ENCODE peak calls at places on chromosomes 5 and 9, in nine cellular contexts. One of them, this sample, is unnamed.

GRCh38 chr5:136622737-136623136 is 257.4 kb upstream of the TRPC7 start:
- DNase-seq in sigmoid colon: no peak
- DNase-seq in cardiac fibroblast: no peak
- DNase-seq in activated T-cell treated with anti-CD3 and anti-CD28 coated beads, Interleukin-2, amount 50 U/mL, for 48 hours: no peak
- DNase-seq in heart right ventricle: no peak
- DNase-seq in activated CD4-positive, alpha-beta T cell treated with anti-CD3 and anti-CD28 coated beads, Interleukin-2, amount 50 U/mL, for 1 hour: no peak
- DNase-seq in GM10248: no peak
- DNase-seq in cardiac muscle cell: no peak
- DNase-seq in esophagus muscularis mucosa: no peak
- DNase-seq in this sample: no peak

GRCh38 chr9:38094165-38094564 is 25.1 kb upstream of the SHB start:
- DNase-seq in sigmoid colon: peak; percentile 38
- DNase-seq in cardiac fibroblast: no peak
- DNase-seq in activated T-cell treated with anti-CD3 and anti-CD28 coated beads, Interleukin-2, amount 50 U/mL, for 48 hours: no peak
- DNase-seq in heart right ventricle: no peak
- DNase-seq in activated CD4-positive, alpha-beta T cell treated with anti-CD3 and anti-CD28 coated beads, Interleukin-2, amount 50 U/mL, for 1 hour: no peak
- DNase-seq in GM10248: no peak
- DNase-seq in cardiac muscle cell: no peak
- DNase-seq in esophagus muscularis mucosa: no peak
- DNase-seq in this sample: no peak

GRCh38 chr9:123457586-123457985 is 101.6 kb downstream of the CRB2 start:
- DNase-seq in sigmoid colon: peak; percentile 56
- DNase-seq in cardiac fibroblast: no peak
- DNase-seq in activated T-cell treated with anti-CD3 and anti-CD28 coated beads, Interleukin-2, amount 50 U/mL, for 48 hours: no peak
- DNase-seq in heart right ventricle: no peak
- DNase-seq in activated CD4-positive, alpha-beta T cell treated with anti-CD3 and anti-CD28 coated beads, Interleukin-2, amount 50 U/mL, for 1 hour: no peak
- DNase-seq in GM10248: no peak
- DNase-seq in cardiac muscle cell: peak; percentile 22
- DNase-seq in esophagus muscularis mucosa: no peak
- DNase-seq in this sample: no peak

GRCh38 chr5:56763711-56764466 is 51.5 kb upstream of the MAP3K1 start:
- DNase-seq in sigmoid colon: no peak
- DNase-seq in cardiac fibroblast: peak; percentile 65
- DNase-seq in activated T-cell treated with anti-CD3 and anti-CD28 coated beads, Interleukin-2, amount 50 U/mL, for 48 hours: no peak
- DNase-seq in heart right ventricle: no peak
- DNase-seq in activated CD4-positive, alpha-beta T cell treated with anti-CD3 and anti-CD28 coated beads, Interleukin-2, amount 50 U/mL, for 1 hour: no peak
- DNase-seq in GM10248: no peak
- DNase-seq in cardiac muscle cell: no peak
- DNase-seq in esophagus muscularis mucosa: no peak
- DNase-seq in this sample: peak; percentile 13

GRCh38 chr9:126154182-126154827 is 172.3 kb upstream of the MVB12B start:
- DNase-seq in sigmoid colon: no peak
- DNase-seq in cardiac fibroblast: no peak
- DNase-seq in activated T-cell treated with anti-CD3 and anti-CD28 coated beads, Interleukin-2, amount 50 U/mL, for 48 hours: no peak
- DNase-seq in heart right ventricle: no peak
- DNase-seq in activated CD4-positive, alpha-beta T cell treated with anti-CD3 and anti-CD28 coated beads, Interleukin-2, amount 50 U/mL, for 1 hour: no peak
- DNase-seq in GM10248: peak; percentile 2
- DNase-seq in cardiac muscle cell: no peak
- DNase-seq in esophagus muscularis mucosa: no peak
- DNase-seq in this sample: no peak

GRCh38 chr5:135829681-135830383 is 4.6 kb upstream of the SLC25A48 start:
- DNase-seq in sigmoid colon: peak; percentile 87
- DNase-seq in cardiac fibroblast: peak; percentile 66
- DNase-seq in activated T-cell treated with anti-CD3 and anti-CD28 coated beads, Interleukin-2, amount 50 U/mL, for 48 hours: peak; percentile 67
- DNase-seq in heart right ventricle: peak; percentile 66
- DNase-seq in activated CD4-positive, alpha-beta T cell treated with anti-CD3 and anti-CD28 coated beads, Interleukin-2, amount 50 U/mL, for 1 hour: peak; percentile 13
- DNase-seq in GM10248: peak; percentile 67
- DNase-seq in cardiac muscle cell: peak; percentile 85
- DNase-seq in esophagus muscularis mucosa: peak; percentile 85
- DNase-seq in this sample: peak; percentile 86

GRCh38 chr9:35096035-35096849 is at the start of gene PIGO:
- DNase-seq in sigmoid colon: peak; percentile 94
- DNase-seq in cardiac fibroblast: peak; percentile 87
- DNase-seq in activated T-cell treated with anti-CD3 and anti-CD28 coated beads, Interleukin-2, amount 50 U/mL, for 48 hours: peak; percentile 95
- DNase-seq in heart right ventricle: peak; percentile 89
- DNase-seq in activated CD4-positive, alpha-beta T cell treated with anti-CD3 and anti-CD28 coated beads, Interleukin-2, amount 50 U/mL, for 1 hour: peak; percentile 89
- DNase-seq in GM10248: peak; percentile 89
- DNase-seq in cardiac muscle cell: peak; percentile 91
- DNase-seq in esophagus muscularis mucosa: peak; percentile 97
- DNase-seq in this sample: peak; percentile 91

GRCh38 chr9:137423810-137424291 is 658 bp downstream of the NOXA1 start:
- DNase-seq in sigmoid colon: peak; percentile 82
- DNase-seq in cardiac fibroblast: no peak
- DNase-seq in activated T-cell treated with anti-CD3 and anti-CD28 coated beads, Interleukin-2, amount 50 U/mL, for 48 hours: no peak
- DNase-seq in heart right ventricle: no peak
- DNase-seq in activated CD4-positive, alpha-beta T cell treated with anti-CD3 and anti-CD28 coated beads, Interleukin-2, amount 50 U/mL, for 1 hour: no peak
- DNase-seq in GM10248: no peak
- DNase-seq in cardiac muscle cell: no peak
- DNase-seq in esophagus muscularis mucosa: no peak
- DNase-seq in this sample: no peak

GRCh38 chr9:5425006-5425628 is 12.6 kb downstream of the PLGRKT start:
- DNase-seq in sigmoid colon: no peak
- DNase-seq in cardiac fibroblast: peak; percentile 46
- DNase-seq in activated T-cell treated with anti-CD3 and anti-CD28 coated beads, Interleukin-2, amount 50 U/mL, for 48 hours: no peak
- DNase-seq in heart right ventricle: no peak
- DNase-seq in activated CD4-positive, alpha-beta T cell treated with anti-CD3 and anti-CD28 coated beads, Interleukin-2, amount 50 U/mL, for 1 hour: no peak
- DNase-seq in GM10248: peak; percentile 32
- DNase-seq in cardiac muscle cell: no peak
- DNase-seq in esophagus muscularis mucosa: no peak
- DNase-seq in this sample: peak; percentile 43

GRCh38 chr5:168947212-168947868 is 353.6 kb downstream of the SLIT3 start:
- DNase-seq in sigmoid colon: no peak
- DNase-seq in cardiac fibroblast: peak; percentile 55
- DNase-seq in activated T-cell treated with anti-CD3 and anti-CD28 coated beads, Interleukin-2, amount 50 U/mL, for 48 hours: peak; percentile 69
- DNase-seq in heart right ventricle: peak; percentile 28
- DNase-seq in activated CD4-positive, alpha-beta T cell treated with anti-CD3 and anti-CD28 coated beads, Interleukin-2, amount 50 U/mL, for 1 hour: peak; percentile 5
- DNase-seq in GM10248: peak; percentile 69
- DNase-seq in cardiac muscle cell: peak; percentile 71
- DNase-seq in esophagus muscularis mucosa: no peak
- DNase-seq in this sample: peak; percentile 47

GRCh38 chr9:94159069-94159915 is 75.0 kb downstream of the PTPDC1 start:
- DNase-seq in sigmoid colon: no peak
- DNase-seq in cardiac fibroblast: no peak
- DNase-seq in activated T-cell treated with anti-CD3 and anti-CD28 coated beads, Interleukin-2, amount 50 U/mL, for 48 hours: no peak
- DNase-seq in heart right ventricle: no peak
- DNase-seq in activated CD4-positive, alpha-beta T cell treated with anti-CD3 and anti-CD28 coated beads, Interleukin-2, amount 50 U/mL, for 1 hour: no peak
- DNase-seq in GM10248: no peak
- DNase-seq in cardiac muscle cell: no peak
- DNase-seq in esophagus muscularis mucosa: no peak
- DNase-seq in this sample: no peak

GRCh38 chr9:99905833-99906402 is 536 bp upstream of the STX17 start:
- DNase-seq in sigmoid colon: no peak
- DNase-seq in cardiac fibroblast: no peak
- DNase-seq in activated T-cell treated with anti-CD3 and anti-CD28 coated beads, Interleukin-2, amount 50 U/mL, for 48 hours: no peak
- DNase-seq in heart right ventricle: no peak
- DNase-seq in activated CD4-positive, alpha-beta T cell treated with anti-CD3 and anti-CD28 coated beads, Interleukin-2, amount 50 U/mL, for 1 hour: no peak
- DNase-seq in GM10248: no peak
- DNase-seq in cardiac muscle cell: no peak
- DNase-seq in esophagus muscularis mucosa: no peak
- DNase-seq in this sample: peak; percentile 18

GRCh38 chr5:15026011-15026481 is 154.5 kb upstream of the ANKH start:
- DNase-seq in sigmoid colon: no peak
- DNase-seq in cardiac fibroblast: no peak
- DNase-seq in activated T-cell treated with anti-CD3 and anti-CD28 coated beads, Interleukin-2, amount 50 U/mL, for 48 hours: no peak
- DNase-seq in heart right ventricle: no peak
- DNase-seq in activated CD4-positive, alpha-beta T cell treated with anti-CD3 and anti-CD28 coated beads, Interleukin-2, amount 50 U/mL, for 1 hour: no peak
- DNase-seq in GM10248: no peak
- DNase-seq in cardiac muscle cell: no peak
- DNase-seq in esophagus muscularis mucosa: no peak
- DNase-seq in this sample: no peak

GRCh38 chr5:34547300-34548085 is 108.6 kb upstream of the RAI14 start:
- DNase-seq in sigmoid colon: no peak
- DNase-seq in cardiac fibroblast: no peak
- DNase-seq in activated T-cell treated with anti-CD3 and anti-CD28 coated beads, Interleukin-2, amount 50 U/mL, for 48 hours: no peak
- DNase-seq in heart right ventricle: no peak
- DNase-seq in activated CD4-positive, alpha-beta T cell treated with anti-CD3 and anti-CD28 coated beads, Interleukin-2, amount 50 U/mL, for 1 hour: no peak
- DNase-seq in GM10248: no peak
- DNase-seq in cardiac muscle cell: no peak
- DNase-seq in esophagus muscularis mucosa: no peak
- DNase-seq in this sample: no peak

GRCh38 chr9:97855486-97855875 is 2.5 kb downstream of the FOXE1 start:
- DNase-seq in sigmoid colon: no peak
- DNase-seq in cardiac fibroblast: no peak
- DNase-seq in activated T-cell treated with anti-CD3 and anti-CD28 coated beads, Interleukin-2, amount 50 U/mL, for 48 hours: no peak
- DNase-seq in heart right ventricle: no peak
- DNase-seq in activated CD4-positive, alpha-beta T cell treated with anti-CD3 and anti-CD28 coated beads, Interleukin-2, amount 50 U/mL, for 1 hour: no peak
- DNase-seq in GM10248: no peak
- DNase-seq in cardiac muscle cell: no peak
- DNase-seq in esophagus muscularis mucosa: no peak
- DNase-seq in this sample: no peak

GRCh38 chr5:13412040-13412595 is 532.4 kb downstream of the DNAH5 start:
- DNase-seq in sigmoid colon: no peak
- DNase-seq in cardiac fibroblast: no peak
- DNase-seq in activated T-cell treated with anti-CD3 and anti-CD28 coated beads, Interleukin-2, amount 50 U/mL, for 48 hours: no peak
- DNase-seq in heart right ventricle: no peak
- DNase-seq in activated CD4-positive, alpha-beta T cell treated with anti-CD3 and anti-CD28 coated beads, Interleukin-2, amount 50 U/mL, for 1 hour: no peak
- DNase-seq in GM10248: no peak
- DNase-seq in cardiac muscle cell: no peak
- DNase-seq in esophagus muscularis mucosa: no peak
- DNase-seq in this sample: peak; percentile 65

GRCh38 chr5:120942551-120942950 is 478.5 kb downstream of the PRR16 start:
- DNase-seq in sigmoid colon: no peak
- DNase-seq in cardiac fibroblast: no peak
- DNase-seq in activated T-cell treated with anti-CD3 and anti-CD28 coated beads, Interleukin-2, amount 50 U/mL, for 48 hours: no peak
- DNase-seq in heart right ventricle: no peak
- DNase-seq in activated CD4-positive, alpha-beta T cell treated with anti-CD3 and anti-CD28 coated beads, Interleukin-2, amount 50 U/mL, for 1 hour: no peak
- DNase-seq in GM10248: no peak
- DNase-seq in cardiac muscle cell: no peak
- DNase-seq in esophagus muscularis mucosa: no peak
- DNase-seq in this sample: no peak

GRCh38 chr9:13446261-13446660 is 166.8 kb upstream of the MPDZ start:
- DNase-seq in sigmoid colon: no peak
- DNase-seq in cardiac fibroblast: no peak
- DNase-seq in activated T-cell treated with anti-CD3 and anti-CD28 coated beads, Interleukin-2, amount 50 U/mL, for 48 hours: no peak
- DNase-seq in heart right ventricle: no peak
- DNase-seq in activated CD4-positive, alpha-beta T cell treated with anti-CD3 and anti-CD28 coated beads, Interleukin-2, amount 50 U/mL, for 1 hour: no peak
- DNase-seq in GM10248: no peak
- DNase-seq in cardiac muscle cell: no peak
- DNase-seq in esophagus muscularis mucosa: no peak
- DNase-seq in this sample: no peak

GRCh38 chr5:124301850-124302249 is 444.6 kb downstream of the ZNF608 start:
- DNase-seq in sigmoid colon: no peak
- DNase-seq in cardiac fibroblast: peak; percentile 47
- DNase-seq in activated T-cell treated with anti-CD3 and anti-CD28 coated beads, Interleukin-2, amount 50 U/mL, for 48 hours: no peak
- DNase-seq in heart right ventricle: no peak
- DNase-seq in activated CD4-positive, alpha-beta T cell treated with anti-CD3 and anti-CD28 coated beads, Interleukin-2, amount 50 U/mL, for 1 hour: no peak
- DNase-seq in GM10248: no peak
- DNase-seq in cardiac muscle cell: no peak
- DNase-seq in esophagus muscularis mucosa: no peak
- DNase-seq in this sample: no peak

GRCh38 chr5:155794801-155795200 is 532.2 kb upstream of the SGCD start:
- DNase-seq in sigmoid colon: no peak
- DNase-seq in cardiac fibroblast: no peak
- DNase-seq in activated T-cell treated with anti-CD3 and anti-CD28 coated beads, Interleukin-2, amount 50 U/mL, for 48 hours: no peak
- DNase-seq in heart right ventricle: no peak
- DNase-seq in activated CD4-positive, alpha-beta T cell treated with anti-CD3 and anti-CD28 coated beads, Interleukin-2, amount 50 U/mL, for 1 hour: no peak
- DNase-seq in GM10248: no peak
- DNase-seq in cardiac muscle cell: no peak
- DNase-seq in esophagus muscularis mucosa: no peak
- DNase-seq in this sample: no peak

GRCh38 chr9:130396581-130396980 is 48.2 kb upstream of the ASS1 start:
- DNase-seq in sigmoid colon: no peak
- DNase-seq in cardiac fibroblast: no peak
- DNase-seq in activated T-cell treated with anti-CD3 and anti-CD28 coated beads, Interleukin-2, amount 50 U/mL, for 48 hours: no peak
- DNase-seq in heart right ventricle: no peak
- DNase-seq in activated CD4-positive, alpha-beta T cell treated with anti-CD3 and anti-CD28 coated beads, Interleukin-2, amount 50 U/mL, for 1 hour: no peak
- DNase-seq in GM10248: no peak
- DNase-seq in cardiac muscle cell: no peak
- DNase-seq in esophagus muscularis mucosa: no peak
- DNase-seq in this sample: no peak

GRCh38 chr5:95781101-95781583 is 41.4 kb downstream of the GLRX start:
- DNase-seq in sigmoid colon: peak; percentile 93
- DNase-seq in cardiac fibroblast: peak; percentile 91
- DNase-seq in activated T-cell treated with anti-CD3 and anti-CD28 coated beads, Interleukin-2, amount 50 U/mL, for 48 hours: peak; percentile 77
- DNase-seq in heart right ventricle: peak; percentile 68
- DNase-seq in activated CD4-positive, alpha-beta T cell treated with anti-CD3 and anti-CD28 coated beads, Interleukin-2, amount 50 U/mL, for 1 hour: peak; percentile 68
- DNase-seq in GM10248: peak; percentile 74
- DNase-seq in cardiac muscle cell: peak; percentile 83
- DNase-seq in esophagus muscularis mucosa: peak; percentile 95
- DNase-seq in this sample: peak; percentile 85

GRCh38 chr9:70410368-70410767 is 4.1 kb downstream of the KLF9 start:
- DNase-seq in sigmoid colon: no peak
- DNase-seq in cardiac fibroblast: peak; percentile 66
- DNase-seq in activated T-cell treated with anti-CD3 and anti-CD28 coated beads, Interleukin-2, amount 50 U/mL, for 48 hours: no peak
- DNase-seq in heart right ventricle: no peak
- DNase-seq in activated CD4-positive, alpha-beta T cell treated with anti-CD3 and anti-CD28 coated beads, Interleukin-2, amount 50 U/mL, for 1 hour: no peak
- DNase-seq in GM10248: no peak
- DNase-seq in cardiac muscle cell: no peak
- DNase-seq in esophagus muscularis mucosa: no peak
- DNase-seq in this sample: no peak

GRCh38 chr5:56320686-56321085 is 87.6 kb upstream of the ANKRD55 start:
- DNase-seq in sigmoid colon: no peak
- DNase-seq in cardiac fibroblast: no peak
- DNase-seq in activated T-cell treated with anti-CD3 and anti-CD28 coated beads, Interleukin-2, amount 50 U/mL, for 48 hours: no peak
- DNase-seq in heart right ventricle: no peak
- DNase-seq in activated CD4-positive, alpha-beta T cell treated with anti-CD3 and anti-CD28 coated beads, Interleukin-2, amount 50 U/mL, for 1 hour: no peak
- DNase-seq in GM10248: no peak
- DNase-seq in cardiac muscle cell: no peak
- DNase-seq in esophagus muscularis mucosa: no peak
- DNase-seq in this sample: no peak

GRCh38 chr5:37776826-37777225 is 63.0 kb downstream of the GDNF start:
- DNase-seq in sigmoid colon: peak; percentile 90
- DNase-seq in cardiac fibroblast: peak; percentile 54
- DNase-seq in activated T-cell treated with anti-CD3 and anti-CD28 coated beads, Interleukin-2, amount 50 U/mL, for 48 hours: no peak
- DNase-seq in heart right ventricle: no peak
- DNase-seq in activated CD4-positive, alpha-beta T cell treated with anti-CD3 and anti-CD28 coated beads, Interleukin-2, amount 50 U/mL, for 1 hour: no peak
- DNase-seq in GM10248: no peak
- DNase-seq in cardiac muscle cell: no peak
- DNase-seq in esophagus muscularis mucosa: no peak
- DNase-seq in this sample: no peak

GRCh38 chr9:112819635-112820496 is 69.3 kb downstream of the SNX30 start:
- DNase-seq in sigmoid colon: no peak
- DNase-seq in cardiac fibroblast: peak; percentile 83
- DNase-seq in activated T-cell treated with anti-CD3 and anti-CD28 coated beads, Interleukin-2, amount 50 U/mL, for 48 hours: no peak
- DNase-seq in heart right ventricle: peak; percentile 38
- DNase-seq in activated CD4-positive, alpha-beta T cell treated with anti-CD3 and anti-CD28 coated beads, Interleukin-2, amount 50 U/mL, for 1 hour: no peak
- DNase-seq in GM10248: peak; percentile 50
- DNase-seq in cardiac muscle cell: peak; percentile 87
- DNase-seq in esophagus muscularis mucosa: peak; percentile 75
- DNase-seq in this sample: no peak

This sample was measured in RPMI8226.